ENCODE peak calls at places on chromosomes 16 and 17, in five cellular contexts. M, E, U, B and H are unnamed samples.

GRCh38 chr17:413016-413350 is 60.4 kb upstream of the RPH3AL start:
- DNase-seq in M (no peak), E (no peak), U (no peak), B (no peak), H (no peak)

GRCh38 chr17:47649972-47650524 is 329 bp downstream of the KPNB1 start:
- DNase-seq in M (no peak), E (no peak), U (no peak), B (no peak), H (no peak)

GRCh38 chr17:34575182-34575581 is 4.2 kb upstream of the TMEM132E start:
- DNase-seq in M (no peak), E (no peak), U (no peak), B (no peak), H (no peak)

GRCh38 chr16:53549970-53550406 is 47.0 kb upstream of the AKTIP start:
- DNase-seq in M (peak), E (peak), U (peak), B (peak), H (peak)

GRCh38 chr17:4519361-4519788 is 20.7 kb downstream of the SPNS2 start:
- DNase-seq in M (no peak), E (no peak), U (no peak), B (no peak), H (no peak)

GRCh38 chr16:28136751-28137434 is 73.4 kb upstream of the GSG1L start:
- DNase-seq in M (no peak), E (no peak), U (no peak), B (peak), H (no peak)

GRCh38 chr17:4853195-4853762 is 20.1 kb downstream of the MINK1 start:
- DNase-seq in M (no peak), E (no peak), U (no peak), B (no peak), H (no peak)

GRCh38 chr16:24810951-24811843 is 34.6 kb upstream of the SLC5A11 start:
- DNase-seq in M (no peak), E (no peak), U (no peak), B (no peak), H (no peak)

GRCh38 chr17:7889166-7889584 is 586 bp downstream of the CHD3 start:
- DNase-seq in M (peak), E (peak), U (no peak), B (peak), H (no peak)

GRCh38 chr17:16283705-16284104 is 66.7 kb downstream of the PIGL start:
- DNase-seq in M (peak), E (peak), U (no peak), B (peak), H (no peak)

GRCh38 chr17:12024332-12024731 is 3.7 kb downstream of the MAP2K4 start:
- DNase-seq in M (peak), E (peak), U (no peak), B (peak), H (no peak)

GRCh38 chr17:42276609-42277341 is 584 bp upstream of the STAT5B start:
- DNase-seq in M (no peak), E (peak), U (peak), B (peak), H (no peak)

GRCh38 chr17:17175340-17175739 is 30.8 kb downstream of the PLD6 start:
- DNase-seq in M (no peak), E (no peak), U (no peak), B (no peak), H (no peak)

GRCh38 chr17:60685437-60685836 is 7.8 kb downstream of the BCAS3 start:
- DNase-seq in M (no peak), E (no peak), U (no peak), B (no peak), H (no peak)

GRCh38 chr16:69924041-69924775 is 26.9 kb upstream of the CLEC18A start:
- DNase-seq in M (no peak), E (no peak), U (no peak), B (no peak), H (no peak)

GRCh38 chr16:66524601-66525164 is 25.2 kb downstream of the TK2 start:
- DNase-seq in M (no peak), E (no peak), U (no peak), B (no peak), H (no peak)

GRCh38 chr16:22070361-22071351 is 21.7 kb upstream of the VWA3A start:
- DNase-seq in M (no peak), E (peak), U (no peak), B (peak), H (no peak)

GRCh38 chr17:62179525-62180161 is 114.6 kb upstream of the MED13 start:
- DNase-seq in M (peak), E (peak), U (no peak), B (peak), H (no peak)

GRCh38 chr17:12597895-12598294 is 67.8 kb upstream of the MYOCD start:
- DNase-seq in M (no peak), E (no peak), U (no peak), B (no peak), H (no peak)

GRCh38 chr16:12546918-12547607 is 256.6 kb downstream of the CPPED1 start:
- DNase-seq in M (no peak), E (no peak), U (no peak), B (no peak), H (no peak)

GRCh38 chr17:74354123-74354522 is 7.5 kb downstream of the BTBD17 start:
- DNase-seq in M (peak), E (peak), U (peak), B (no peak), H (no peak)

GRCh38 chr17:35947156-35947585 is 3.7 kb upstream of the LYZL6 start:
- DNase-seq in M (peak), E (peak), U (peak), B (peak), H (no peak)

GRCh38 chr16:89720520-89720858 is 209 bp downstream of the VPS9D1 start:
- DNase-seq in M (peak), E (no peak), U (peak), B (no peak), H (no peak)

GRCh38 chr16:25799816-25800215 is 108.1 kb downstream of the HS3ST4 start:
- DNase-seq in M (no peak), E (no peak), U (no peak), B (no peak), H (no peak)

GRCh38 chr16:1341495-1342388 is 8.3 kb downstream of the BAIAP3 start:
- DNase-seq in M (no peak), E (no peak), U (no peak), B (no peak), H (no peak)

GRCh38 chr16:1344499-1344898 is 7.2 kb downstream of the TSR3 start:
- DNase-seq in M (no peak), E (no peak), U (no peak), B (no peak), H (no peak)

GRCh38 chr16:1343428-1344242 is 8.0 kb downstream of the TSR3 start:
- DNase-seq in M (no peak), E (no peak), U (no peak), B (no peak), H (no peak)

GRCh38 chr16:1340730-1341494 is 7.5 kb downstream of the BAIAP3 start:
- DNase-seq in M (no peak), E (no peak), U (no peak), B (no peak), H (no peak)

GRCh38 chr16:1342526-1343427 is 8.9 kb downstream of the TSR3 start:
- DNase-seq in M (peak), E (peak), U (peak), B (peak), H (peak)
- TF ChIP-seq CTCF in M (no peak), E (no peak), U (no peak), B (no peak), H (no peak)

GRCh38 chr17:54937426-54937825 is 31.0 kb downstream of the COX11 start:
- DNase-seq in M (no peak), E (no peak), U (no peak), B (no peak), H (no peak)
- TF ChIP-seq CTCF in M (no peak), E (no peak), U (no peak), B (no peak), H (no peak)

DNA sequence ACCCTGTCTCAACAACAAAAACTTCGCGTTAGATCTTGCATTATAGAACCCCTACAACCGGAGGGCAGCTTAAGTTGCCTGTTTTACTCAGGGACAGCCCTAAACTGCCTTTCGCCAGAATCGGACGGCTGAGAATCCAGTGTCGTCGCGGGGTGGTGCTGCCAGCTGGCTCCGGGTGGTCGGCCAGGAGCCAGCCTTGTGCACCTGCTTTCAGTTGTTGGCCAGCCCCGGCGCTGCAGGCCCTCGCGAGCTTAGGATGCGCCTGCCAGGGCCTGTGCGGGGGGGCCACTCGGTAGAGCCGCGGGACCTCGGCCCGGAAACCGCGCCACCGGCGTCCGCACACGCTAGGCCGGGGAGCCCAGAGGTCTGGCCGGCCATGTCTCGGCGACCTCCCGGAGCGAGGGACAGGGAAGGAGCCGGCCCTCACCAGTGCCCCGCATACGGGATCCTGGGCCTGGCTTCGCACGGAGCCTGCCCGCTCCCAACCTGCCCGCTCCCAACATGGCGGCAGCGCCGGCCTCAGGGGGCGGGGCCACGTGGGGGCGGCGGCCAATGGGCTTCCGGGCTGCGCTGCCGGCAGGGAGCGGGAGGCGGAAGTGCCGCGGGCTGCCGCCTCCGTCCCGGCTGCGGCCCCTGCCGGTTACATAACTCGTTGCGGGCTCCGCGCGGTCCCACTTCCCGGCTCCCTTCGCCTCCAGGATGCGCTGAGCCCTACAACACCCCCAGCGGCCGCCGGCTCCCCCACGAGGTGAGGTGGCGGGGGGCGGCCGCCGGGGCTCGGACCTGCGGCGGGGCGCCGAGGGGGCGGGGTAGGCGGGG is 14.2 kb downstream of the NAA60 start:
- DNase-seq in M (peak), E (peak), U (peak), B (peak), H (peak)
- TF ChIP-seq CTCF in M (peak), E (no peak), U (peak), B (peak), H (peak)

GRCh38 chr16:83068686-83069085 is 441.9 kb downstream of the CDH13 start:
- DNase-seq in M (no peak), E (peak), U (no peak), B (peak), H (no peak)
- TF ChIP-seq CTCF in M (no peak), E (peak), U (no peak), B (peak), H (no peak)

GRCh38 chr17:57242148-57242547 is 14.2 kb upstream of the MSI2 start:
- DNase-seq in M (no peak), E (no peak), U (no peak), B (peak), H (no peak)
- TF ChIP-seq CTCF in M (no peak), E (no peak), U (no peak), B (no peak), H (no peak)

DNA sequence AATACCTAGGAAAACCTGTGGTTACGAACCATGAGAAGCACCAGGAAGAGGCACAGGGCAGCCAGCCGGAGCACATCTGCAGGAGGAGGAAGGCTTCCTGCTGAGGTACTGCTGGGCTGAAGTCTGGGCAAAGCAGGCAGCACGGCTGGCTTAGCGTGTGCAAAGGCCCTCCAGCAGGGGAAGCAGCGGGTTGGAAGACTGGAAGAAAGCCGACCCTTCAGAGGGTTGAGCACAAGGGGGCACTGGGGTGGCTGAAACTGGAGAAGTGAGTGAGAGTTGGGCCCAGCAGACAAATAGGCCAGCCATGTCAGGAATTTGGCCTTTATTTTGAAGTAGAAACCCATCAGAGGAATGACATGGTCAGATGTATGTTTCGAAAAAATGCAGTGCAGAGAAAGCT is 12.1 kb upstream of the HSD3B7 start:
- DNase-seq in M (no peak), E (no peak), U (no peak), B (no peak), H (no peak)
- TF ChIP-seq CTCF in M (no peak), E (peak), U (no peak), B (peak), H (no peak)